ENCODE peak calls at places on chromosomes 1 and 21, in ten cellular contexts. M is IMR-90, Q is H54, O is HCT116, F is A549, T is NB4, N is heart left ventricle, P is K562, X is HepG2, V is sigmoid colon. Z is an unnamed sample.
A peak's percentile ranks its signal among the peaks of the same experiment; 100 is the strongest.

GRCh38 chr1:147496571-147496970 is 44.7 kb upstream of the BCL9 start:
- DNase-seq in M (peak; percentile 37), Q (peak; percentile 19), O (peak; percentile 19), F (peak; percentile 25), T (no peak), N (peak; percentile 58), P (no peak), X (peak; percentile 6), V (peak; percentile 72), Z (no peak)

GRCh38 chr1:91054780-91055481 is 33.1 kb upstream of the ZNF644 start:
- DNase-seq in M (no peak), Q (no peak), O (no peak), F (no peak), T (peak; percentile 53), N (no peak), P (no peak), X (no peak), V (no peak), Z (no peak)

GRCh38 chr1:108199231-108199657 is 899 bp downstream of the SLC25A24 start:
- DNase-seq in M (peak; percentile 23), Q (peak; percentile 12), O (peak; percentile 16), F (peak; percentile 48), T (peak; percentile 26), N (peak; percentile 8), P (peak; percentile 50), X (peak; percentile 20), V (no peak), Z (no peak)

GRCh38 chr1:14687147-14687546 is 88.7 kb downstream of the KAZN start:
- DNase-seq in M (no peak), Q (no peak), O (no peak), F (no peak), T (no peak), N (no peak), P (no peak), X (no peak), V (no peak), Z (no peak)

GRCh38 chr1:206713910-206714312 is 29.2 kb downstream of the MAPKAPK2 start:
- DNase-seq in M (peak; percentile 62), Q (no peak), O (no peak), F (peak; percentile 66), T (no peak), N (no peak), P (peak; percentile 50), X (no peak), V (peak; percentile 76), Z (no peak)

GRCh38 chr1:216723274-216723780 is at the start of gene ESRRG:
- DNase-seq in M (peak; percentile 17), Q (no peak), O (no peak), F (no peak), T (no peak), N (peak; percentile 60), P (no peak), X (peak; percentile 1), V (no peak), Z (peak; percentile 83)

GRCh38 chr1:15950302-15950701 is 25.6 kb downstream of the ZBTB17 start:
- DNase-seq in M (no peak), Q (no peak), O (no peak), F (no peak), T (no peak), N (no peak), P (no peak), X (no peak), V (no peak), Z (no peak)

GRCh38 chr1:109299087-109299983 is 7.5 kb downstream of the MYBPHL start:
- DNase-seq in M (peak; percentile 97), Q (no peak), O (no peak), F (no peak), T (no peak), N (peak; percentile 86), P (peak; percentile 38), X (peak; percentile 98), V (peak; percentile 73), Z (no peak)

GRCh38 chr1:180975551-180975950 is 47.1 kb downstream of the STX6 start:
- DNase-seq in M (no peak), Q (no peak), O (no peak), F (no peak), T (peak; percentile 90), N (no peak), P (no peak), X (no peak), V (no peak), Z (no peak)

GRCh38 chr1:206110161-206110560 is 7.0 kb downstream of the AVPR1B start:
- DNase-seq in M (no peak), Q (no peak), O (no peak), F (no peak), T (no peak), N (no peak), P (no peak), X (no peak), V (no peak), Z (no peak)

GRCh38 chr1:16972210-16972916 is 8.1 kb downstream of the MFAP2 start:
- DNase-seq in M (no peak), Q (no peak), O (no peak), F (no peak), T (no peak), N (no peak), P (no peak), X (no peak), V (no peak), Z (no peak)

GRCh38 chr1:166933633-166934032 is 41.7 kb downstream of the ILDR2 start:
- DNase-seq in M (no peak), Q (no peak), O (no peak), F (no peak), T (no peak), N (no peak), P (no peak), X (no peak), V (no peak), Z (no peak)

DNA sequence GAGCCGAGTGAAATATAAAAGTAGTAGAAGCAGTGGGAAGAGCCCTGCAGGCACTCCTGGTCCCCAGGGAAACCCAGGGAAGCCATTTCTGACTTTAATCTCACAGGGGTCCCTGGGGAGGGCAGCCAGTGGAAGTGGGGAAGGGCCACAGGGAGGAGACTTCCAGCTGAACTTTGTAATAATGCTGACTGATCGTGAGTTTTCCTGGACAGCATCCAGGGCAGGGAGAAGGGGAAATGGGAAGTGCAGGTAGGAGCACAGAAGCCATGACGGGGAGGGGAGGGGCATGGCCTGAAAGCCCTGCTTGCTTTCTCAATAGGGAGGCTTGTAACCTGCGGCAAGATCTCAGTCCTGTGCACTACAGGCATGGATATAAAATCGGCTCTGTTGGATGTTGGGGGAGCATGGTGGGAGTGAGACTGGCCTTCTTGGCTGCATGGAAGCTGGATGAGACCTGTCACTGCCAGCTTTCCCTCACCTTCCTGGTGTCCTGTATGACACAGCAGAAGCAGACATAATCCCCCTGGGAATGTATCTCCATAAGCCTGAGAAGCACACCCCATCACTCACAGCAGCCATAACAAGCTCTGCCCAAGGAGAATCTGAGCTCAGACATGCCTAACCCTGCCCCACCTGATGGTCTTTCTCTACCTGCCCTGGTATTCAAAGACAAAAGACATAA is 15.1 kb upstream of the MX1 start:
- DNase-seq in M (no peak), Q (no peak), O (no peak), F (no peak), T (no peak), N (no peak), P (no peak), X (no peak), V (no peak), Z (no peak)
- TF ChIP-seq POLR2A in M (no peak), Q (no peak), O (no peak), F (no peak), T (no peak), N (no peak), P (no peak), X (no peak), V (no peak), Z (no peak)

GRCh38 chr1:32500387-32501209 is 35.7 kb downstream of the ZBTB8B start:
- DNase-seq in M (peak; percentile 49), Q (peak; percentile 77), O (no peak), F (peak; percentile 63), T (peak; percentile 79), N (peak; percentile 74), P (peak; percentile 79), X (no peak), V (peak; percentile 84), Z (peak; percentile 61)
- TF ChIP-seq POLR2A in M (no peak), Q (no peak), O (peak; percentile 17), F (no peak), T (peak; percentile 27), N (peak; percentile 56), P (no peak), X (no peak), V (no peak), Z (no peak)

GRCh38 chr1:151287767-151288500 is 5.8 kb downstream of the ZNF687 start:
- DNase-seq in M (no peak), Q (no peak), O (no peak), F (no peak), T (no peak), N (no peak), P (no peak), X (no peak), V (no peak), Z (no peak)
- TF ChIP-seq POLR2A in M (no peak), Q (no peak), O (no peak), F (no peak), T (no peak), N (no peak), P (no peak), X (no peak), V (no peak), Z (no peak)

GRCh38 chr1:64743954-64744491 is 852 bp upstream of the RAVER2 start:
- DNase-seq in M (no peak), Q (no peak), O (no peak), F (no peak), T (no peak), N (no peak), P (no peak), X (no peak), V (no peak), Z (peak; percentile 46)

GRCh38 chr1:64748222-64748621 is 3.3 kb downstream of the RAVER2 start:
- DNase-seq in M (no peak), Q (no peak), O (no peak), F (no peak), T (no peak), N (no peak), P (no peak), X (no peak), V (no peak), Z (no peak)

GRCh38 chr1:64745986-64746940 is 1.4 kb downstream of the RAVER2 start:
- DNase-seq in M (peak; percentile 35), Q (no peak), O (no peak), F (no peak), T (peak; percentile 73), N (no peak), P (no peak), X (no peak), V (no peak), Z (peak; percentile 15)

GRCh38 chr1:64745181-64745985 is 508 bp downstream of the RAVER2 start:
- DNase-seq in M (no peak), Q (peak; percentile 38), O (no peak), F (peak; percentile 37), T (peak; percentile 71), N (peak; percentile 21), P (peak; percentile 31), X (peak; percentile 6), V (peak; percentile 73), Z (peak; percentile 71)

DNA sequence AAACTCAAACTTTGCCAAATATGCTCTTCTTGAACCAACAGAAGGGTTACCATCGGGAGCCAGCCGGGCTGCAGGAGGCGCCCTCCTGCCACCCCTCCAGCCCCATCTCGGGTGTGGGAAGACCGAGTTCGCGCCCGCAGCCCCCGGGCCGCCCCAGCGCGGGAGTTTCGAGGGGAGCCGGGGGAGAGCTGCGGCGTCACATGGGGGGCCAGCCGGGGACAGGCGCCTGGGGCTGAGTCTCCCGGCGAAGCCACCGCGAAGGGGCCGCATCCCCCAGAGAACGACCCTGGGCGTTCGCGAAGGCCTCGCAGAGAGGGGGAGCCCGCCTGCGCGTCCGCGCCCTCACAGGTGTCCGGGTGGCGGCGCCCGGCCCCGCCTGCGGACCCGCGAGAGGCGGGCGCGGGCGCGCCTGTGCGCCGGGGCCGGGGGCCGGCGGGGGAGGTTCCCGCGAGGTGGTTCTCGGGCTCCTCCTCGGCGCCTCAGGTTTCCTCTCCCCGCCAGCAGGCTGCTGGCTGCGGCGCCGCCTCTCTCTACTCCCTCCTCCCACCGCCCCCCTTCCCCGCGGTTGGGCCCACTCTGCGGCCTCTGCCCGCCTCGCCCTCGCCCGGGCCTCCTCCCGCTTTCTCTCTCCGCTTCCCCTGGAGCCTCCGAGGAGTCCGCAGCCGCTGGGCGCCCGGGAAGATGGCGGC is at the start of gene RAVER2:
- DNase-seq in M (peak; percentile 49), Q (peak; percentile 68), O (peak; percentile 38), F (peak; percentile 71), T (peak; percentile 82), N (peak; percentile 78), P (peak; percentile 68), X (peak; percentile 34), V (peak; percentile 87), Z (peak; percentile 87)
- TF ChIP-seq POLR2A in M (no peak), Q (no peak), O (peak; percentile 61), F (no peak), T (peak; percentile 32), N (peak; percentile 20), P (no peak), X (peak; percentile 44), V (no peak), Z (no peak)

Z was measured in erythroblast.